ENCODE peak calls at places on chromosomes 2 and 18, in seven cellular contexts. Z is AG04450, O is lower lobe of right lung, J is stomach, E is PC-9, N is left ventricle myocardium inferior, R is cardiac muscle cell. W is an unnamed sample. For H3K9me3, the result is how much of the 10 kb centered on the place peaks cover.

GRCh38 chr18:36330435-36331049 is 33.0 kb downstream of the FHOD3 start:
- DNase-seq in O (no peak), R (peak), E (no peak), N (no peak), J (no peak), Z (no peak), W (no peak)

GRCh38 chr2:109375131-109375561 is 238.6 kb downstream of the SEPTIN10 start:
- DNase-seq in R (no peak), O (no peak), N (no peak), E (no peak), J (no peak), Z (no peak), W (no peak)

GRCh38 chr2:84830095-84830494 is 50.8 kb downstream of the TRABD2A start:
- DNase-seq in O (peak), E (no peak), J (peak), N (peak), Z (no peak), R (no peak), W (no peak)

GRCh38 chr2:159446201-159446600 is 159.7 kb upstream of the WDSUB1 start:
- DNase-seq in O (no peak), R (no peak), Z (no peak), E (no peak), N (no peak), J (no peak), W (no peak)

GRCh38 chr2:96537734-96538486 is 1.4 kb downstream of the ARID5A start:
- DNase-seq in O (no peak), Z (no peak), R (no peak), E (no peak), J (no peak), N (no peak), W (peak)

GRCh38 chr2:240913810-240914644 is 7.9 kb downstream of the CROCC2 start:
- DNase-seq in R (peak), J (peak), O (peak), E (no peak), Z (no peak), N (peak), W (peak)

GRCh38 chr2:234596696-234597575 is 100.1 kb upstream of the ARL4C start:
- DNase-seq in J (no peak), Z (no peak), O (no peak), N (no peak), E (no peak), R (no peak), W (no peak)

GRCh38 chr2:239864247-239865058 is 160.7 kb downstream of the NDUFA10 start:
- DNase-seq in R (no peak), J (no peak), N (no peak), Z (no peak), E (no peak), O (no peak), W (peak)

GRCh38 chr2:88638743-88639142 is 11.5 kb upstream of the EIF2AK3 start:
- DNase-seq in Z (no peak), N (no peak), E (peak), J (no peak), O (no peak), R (no peak), W (no peak)

GRCh38 chr2:112483047-112483473 is 1.1 kb downstream of the TTL start:
- DNase-seq in R (peak), O (no peak), E (peak), J (no peak), Z (no peak), N (no peak), W (no peak)

GRCh38 chr2:239225921-239226561 is 174.8 kb downstream of the HDAC4 start:
- DNase-seq in O (no peak), E (no peak), R (no peak), Z (peak), N (no peak), J (peak), W (no peak)

GRCh38 chr2:100008960-100009359 is 133.4 kb downstream of the AFF3 start:
- DNase-seq in N (no peak), Z (no peak), R (peak), O (no peak), E (no peak), J (no peak), W (no peak)

GRCh38 chr2:241802806-241803318 is 6.1 kb upstream of the NEU4 start:
- DNase-seq in N (no peak), R (no peak), J (no peak), O (peak), E (no peak), Z (no peak), W (no peak)

GRCh38 chr2:9710311-9710710 is 79.5 kb upstream of the YWHAQ start:
- DNase-seq in R (no peak), N (no peak), E (peak), J (no peak), O (no peak), Z (no peak), W (no peak)

GRCh38 chr2:182717451-182718215 is 1.6 kb downstream of the DNAJC10 start:
- DNase-seq in E (no peak), R (no peak), J (no peak), O (no peak), Z (no peak), N (no peak), W (no peak)

GRCh38 chr2:64259301-64259700 is 115.1 kb upstream of the PELI1 start:
- DNase-seq in O (no peak), Z (no peak), J (no peak), N (peak), R (no peak), E (peak), W (no peak)

GRCh38 chr2:79860233-79861058 is 347.6 kb downstream of the CTNNA2 start:
- DNase-seq in O (no peak), J (no peak), N (no peak), R (peak), Z (no peak), E (no peak), W (no peak)

GRCh38 chr2:201806442-201806841 is at the start of gene CDK15:
- DNase-seq in E (no peak), R (no peak), Z (no peak), O (no peak), N (no peak), J (no peak), W (no peak)

GRCh38 chr18:41618135-41618534 is 336.9 kb upstream of the PIK3C3 start:
- DNase-seq in E (no peak), Z (no peak), N (no peak), J (no peak), R (no peak), O (no peak), W (no peak)

GRCh38 chr2:16747706-16748105 is 82.1 kb upstream of the CYRIA start:
- DNase-seq in N (no peak), J (no peak), R (no peak), O (no peak), E (peak), Z (no peak), W (no peak)

GRCh38 chr2:237432484-237433092 is 18.6 kb upstream of the COL6A3 start:
- DNase-seq in R (no peak), J (no peak), N (no peak), Z (no peak), O (peak), E (peak), W (peak)

GRCh38 chr18:10230072-10230471 is 224.4 kb upstream of the APCDD1 start:
- DNase-seq in E (peak), Z (peak), O (no peak), N (no peak), R (no peak), J (no peak), W (no peak)

GRCh38 chr2:181123798-181124217 is 143.4 kb downstream of the UBE2E3 start:
- DNase-seq in Z (no peak), E (no peak), N (no peak), R (no peak), O (no peak), J (no peak), W (peak)

GRCh38 chr2:49129034-49129433 is 25.3 kb downstream of the FSHR start:
- DNase-seq in Z (no peak), O (no peak), E (no peak), J (no peak), R (peak), N (no peak), W (no peak)

GRCh38 chr2:96391153-96391827 is 55.7 kb downstream of the NCAPH start:
- DNase-seq in Z (no peak), O (no peak), N (no peak), E (no peak), J (no peak), R (no peak), W (no peak)

GRCh38 chr18:48990497-48991298 is 39.9 kb upstream of the SMAD7 start:
- DNase-seq in O (no peak), N (no peak), J (no peak), R (no peak), Z (no peak), E (peak), W (no peak)

GRCh38 chr2:231306791-231307440 is 88.6 kb upstream of the B3GNT7 start:
- DNase-seq in O (peak), N (no peak), E (peak), Z (no peak), R (no peak), J (no peak), W (no peak)

GRCh38 chr2:231563378-231563961 is 29.2 kb upstream of the TEX44 start:
- DNase-seq in N (peak), J (peak), O (no peak), Z (peak), E (no peak), R (peak), W (peak)

GRCh38 chr2:85926931-85927527 is 38.2 kb upstream of the ST3GAL5 start:
- DNase-seq in J (no peak), E (peak), N (no peak), Z (no peak), O (no peak), R (no peak), W (peak)

GRCh38 chr2:238716585-238716984 is 131.3 kb upstream of the TWIST2 start:
- DNase-seq in R (no peak), Z (no peak), E (no peak), N (no peak), O (no peak), J (no peak), W (no peak)

GRCh38 chr2:181646415-181646987 is 10.4 kb downstream of the CERKL start:
- DNase-seq in R (no peak), N (no peak), Z (no peak), E (no peak), J (no peak), O (no peak), W (no peak)

GRCh38 chr18:44568986-44569385 is 111.7 kb upstream of the SETBP1 start:
- DNase-seq in J (no peak), Z (no peak), E (peak), N (no peak), O (no peak), R (no peak), W (no peak)

GRCh38 chr2:71453404-71454220 is at the start of gene DYSF:
- DNase-seq in R (peak), J (peak), O (peak), Z (no peak), E (peak), N (peak), W (peak)

GRCh38 chr2:27485496-27485895 is 4.0 kb downstream of the IFT172 start:
- DNase-seq in N (no peak), O (no peak), Z (no peak), E (no peak), R (no peak), J (no peak), W (no peak)

GRCh38 chr2:46198931-46199330 is 98.3 kb upstream of the EPAS1 start:
- DNase-seq in J (no peak), Z (no peak), O (no peak), R (no peak), N (no peak), E (peak), W (no peak)

GRCh38 chr2:3807853-3808252 is 104.5 kb downstream of the DCDC2C start:
- DNase-seq in O (no peak), R (no peak), N (no peak), E (no peak), Z (peak), J (no peak), W (no peak)

GRCh38 chr2:241638063-241638660 is 669 bp downstream of the ATG4B start:
- DNase-seq in N (no peak), E (no peak), J (no peak), O (no peak), R (no peak), Z (no peak), W (no peak)

GRCh38 chr2:228767196-228767595 is 503.9 kb downstream of the PID1 start:
- DNase-seq in E (no peak), Z (no peak), O (no peak), R (no peak), J (no peak), N (no peak), W (no peak)

GRCh38 chr18:79900610-79901570 is 50.6 kb downstream of the SLC66A2 start:
- DNase-seq in Z (no peak), E (no peak), J (no peak), N (no peak), O (no peak), R (no peak), W (peak)

GRCh38 chr18:79898952-79899608 is 52.4 kb downstream of the SLC66A2 start:
- DNase-seq in Z (no peak), E (no peak), O (no peak), N (no peak), R (no peak), J (no peak), W (peak)

GRCh38 chr18:79897940-79898625 is 53.4 kb downstream of the SLC66A2 start:
- DNase-seq in O (no peak), N (no peak), E (no peak), R (no peak), J (no peak), Z (no peak), W (no peak)

GRCh38 chr18:79899609-79900435 is 51.6 kb downstream of the SLC66A2 start:
- DNase-seq in J (no peak), N (no peak), E (no peak), R (no peak), Z (no peak), O (no peak), W (no peak)

GRCh38 chr18:79896746-79897145 is 54.7 kb downstream of the SLC66A2 start:
- DNase-seq in E (no peak), R (no peak), N (no peak), O (no peak), J (no peak), Z (no peak), W (no peak)
- H3K9me3 ChIP-seq in E (under half), R (under half), N (half or more), O (under half), J (half or more), Z (half or more), W (half or more)

DNA sequence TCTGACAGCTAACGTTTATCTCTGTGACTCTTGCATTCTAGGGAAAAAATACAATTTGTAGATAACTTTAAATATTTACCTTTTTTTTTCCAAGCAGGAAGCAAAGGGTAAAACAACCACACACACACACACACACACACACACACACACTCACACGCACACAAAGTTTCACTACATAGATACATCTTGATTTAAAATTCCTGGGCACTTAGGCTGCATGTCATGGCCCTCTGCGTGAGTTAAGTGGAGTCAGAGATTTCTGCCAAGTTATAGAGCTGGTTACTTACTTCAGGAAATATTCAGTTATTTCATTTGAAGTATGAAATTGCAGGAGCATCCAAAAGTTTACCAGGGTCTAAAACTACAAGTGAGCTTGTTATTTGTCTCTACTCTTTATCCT is 612.0 kb downstream of the IRS1 start:
- DNase-seq in N (no peak), E (no peak), O (no peak), J (no peak), Z (peak), R (no peak), W (no peak)
- H3K9me3 ChIP-seq in N (under half), E (under half), O (under half), J (under half), Z (under half), R (under half), W (under half)

DNA sequence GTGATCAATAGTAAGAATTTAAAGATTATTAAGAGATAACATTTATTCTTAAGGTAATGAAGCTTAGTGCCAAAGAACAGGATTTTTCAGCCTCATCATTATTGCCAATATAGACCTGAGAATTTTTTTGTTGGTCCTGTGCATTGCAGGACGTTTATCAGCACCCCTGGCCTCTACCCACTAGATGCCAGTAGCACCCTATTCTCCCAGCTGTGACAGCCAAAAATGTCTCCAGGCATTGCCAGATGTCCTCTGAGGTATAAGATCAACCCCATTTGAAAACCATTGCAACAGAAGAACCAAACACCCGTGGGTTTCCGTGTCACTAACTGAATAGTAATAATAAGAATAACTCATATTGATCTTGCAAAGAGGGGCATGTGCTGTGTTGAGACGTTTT is 700.0 kb upstream of the SOX11 start:
- DNase-seq in J (no peak), R (peak), Z (no peak), N (no peak), O (no peak), E (no peak), W (no peak)
- H3K9me3 ChIP-seq in J (under half), R (under half), Z (under half), N (under half), O (under half), E (under half), W (under half)

DNA sequence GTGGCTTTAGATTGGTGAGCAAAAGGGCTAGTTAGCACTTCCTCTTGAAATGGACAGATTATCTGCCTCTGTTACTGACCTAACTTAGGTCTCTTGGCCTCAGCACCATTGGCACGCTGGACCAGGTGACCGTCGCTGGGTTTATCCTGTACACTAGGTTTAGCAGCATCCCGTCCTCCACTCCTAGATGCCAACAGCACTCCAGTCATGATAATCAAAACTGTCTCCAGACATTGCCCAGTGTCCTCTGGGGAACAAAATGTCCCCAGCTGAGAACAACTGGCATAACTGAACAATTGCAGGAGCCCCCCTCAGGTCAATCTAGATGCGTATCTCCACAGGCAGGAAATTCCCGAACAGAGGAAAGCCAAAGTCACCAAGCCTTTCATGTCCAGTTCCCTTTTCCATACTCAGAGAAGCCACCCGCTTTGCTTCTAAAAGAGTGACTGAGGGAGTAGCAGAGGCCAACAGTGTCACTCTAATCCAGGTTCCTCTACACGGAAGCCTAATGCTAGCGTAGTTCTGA is 27.3 kb downstream of the E2F6 start:
- DNase-seq in O (no peak), E (no peak), Z (no peak), J (no peak), N (no peak), R (no peak), W (no peak)
- H3K9me3 ChIP-seq in O (under half), E (under half), Z (under half), J (under half), N (under half), R (under half), W (under half)

GRCh38 chr2:104240984-104241383 is 612.9 kb upstream of the POU3F3 start:
- DNase-seq in N (no peak), J (no peak), E (no peak), O (no peak), R (no peak), Z (no peak), W (no peak)
- H3K9me3 ChIP-seq in N (half or more), J (under half), E (under half), O (under half), R (under half), Z (under half), W (under half)

GRCh38 chr2:172531309-172531708 is 24.6 kb upstream of the PDK1 start:
- DNase-seq in O (no peak), N (no peak), Z (no peak), R (no peak), E (no peak), J (no peak), W (no peak)
- H3K9me3 ChIP-seq in O (under half), N (under half), Z (under half), R (under half), E (under half), J (under half), W (under half)

DNA sequence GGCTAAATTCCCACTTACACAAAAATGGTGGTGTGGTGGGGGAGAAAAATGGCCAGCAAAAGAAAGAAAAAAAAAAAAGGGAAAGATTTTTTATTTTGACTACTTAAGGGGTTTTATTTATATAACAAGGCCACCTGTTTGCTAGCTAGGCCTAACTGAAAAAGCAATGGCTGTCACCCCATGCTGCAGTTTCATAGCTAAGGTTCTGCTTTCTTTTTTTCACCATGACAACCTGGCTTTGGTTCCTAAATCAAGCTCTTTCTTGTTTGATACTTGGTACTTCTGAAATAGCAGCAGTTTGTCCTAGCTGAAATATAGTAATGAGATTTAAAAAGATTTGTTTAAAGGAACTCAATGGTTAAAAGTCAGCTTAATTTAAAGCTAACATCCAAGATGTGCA is 433.2 kb upstream of the MEX3C start:
- DNase-seq in E (no peak), N (no peak), O (no peak), J (no peak), Z (no peak), R (no peak), W (no peak)
- H3K9me3 ChIP-seq in E (under half), N (under half), O (under half), J (under half), Z (under half), R (under half), W (under half)

GRCh38 chr18:35248429-35248828 is 7.6 kb downstream of the ZNF397 start:
- DNase-seq in N (no peak), R (no peak), Z (no peak), E (no peak), O (no peak), J (no peak), W (no peak)

GRCh38 chr18:35247412-35248249 is 6.8 kb downstream of the ZNF397 start:
- DNase-seq in N (no peak), E (no peak), O (no peak), R (no peak), Z (no peak), J (no peak), W (no peak)

GRCh38 chr18:35244671-35245070 is 3.8 kb downstream of the ZNF397 start:
- DNase-seq in Z (no peak), E (no peak), R (no peak), O (no peak), N (no peak), J (no peak), W (no peak)

GRCh38 chr18:35245719-35246317 is 5.0 kb downstream of the ZNF397 start:
- DNase-seq in J (no peak), E (no peak), R (no peak), Z (no peak), O (no peak), N (no peak), W (no peak)

DNA sequence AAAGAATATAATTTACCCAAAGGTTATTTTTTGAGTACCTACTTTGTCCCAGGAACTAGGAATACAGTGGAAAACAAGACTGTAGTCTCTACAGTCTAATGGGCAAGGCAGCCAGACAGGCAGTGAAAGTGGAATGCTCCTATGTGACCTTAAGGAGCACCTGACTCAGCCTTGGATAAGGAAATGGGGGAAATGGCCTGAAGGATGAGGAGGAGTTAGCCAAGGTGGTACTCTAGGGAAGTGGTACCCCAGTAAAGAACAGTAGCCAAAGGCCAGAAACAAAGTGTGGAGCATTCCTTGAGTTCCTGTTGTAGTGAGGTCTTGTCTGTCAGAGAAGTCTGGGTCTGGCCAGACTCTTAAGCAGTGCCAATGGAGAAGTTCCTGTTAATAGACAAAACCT is 6.0 kb downstream of the ZNF397 start:
- DNase-seq in E (no peak), N (no peak), O (no peak), J (no peak), R (no peak), Z (no peak), W (no peak)
- H3K9me3 ChIP-seq in E (under half), N (under half), O (under half), J (under half), R (under half), Z (under half), W (under half)

GRCh38 chr2:13137679-13138078 is 420.9 kb downstream of the TRIB2 start:
- DNase-seq in Z (no peak), R (no peak), E (no peak), J (no peak), O (no peak), N (no peak), W (no peak)
- H3K9me3 ChIP-seq in Z (under half), R (under half), E (under half), J (under half), O (under half), N (under half), W (under half)

W was measured in upper lobe of left lung.